ENCODE peak calls at places on chromosomes 4 and X, in six cellular contexts. C, K, N, O, G and Y are unnamed samples.

GRCh38 chr4:88204882-88205281 is 46.4 kb upstream of the ABCG2 start:
- DNase-seq in C (no peak), G (no peak), N (no peak), O (no peak), K (no peak), Y (no peak)

GRCh38 chrX:1500701-1501624 is 36.0 kb downstream of the P2RY8 start:
- DNase-seq in O (peak), C (no peak), N (no peak), K (no peak), G (no peak), Y (no peak)

GRCh38 chrX:77446029-77446585 is 1.1 kb upstream of the FGF16 start:
- DNase-seq in C (no peak), K (no peak), G (peak), O (peak), N (peak), Y (peak)

GRCh38 chrX:54182194-54182863 is 725 bp downstream of the FAM120C start:
- DNase-seq in N (peak), G (peak), C (peak), O (peak), K (peak), Y (peak)

GRCh38 chrX:100995469-100995868 is 26.0 kb downstream of the ARL13A start:
- DNase-seq in O (no peak), K (peak), N (peak), G (no peak), C (peak), Y (no peak)

GRCh38 chrX:151723156-151723760 is 7.4 kb downstream of the FATE1 start:
- DNase-seq in N (no peak), C (no peak), G (no peak), K (no peak), O (peak), Y (no peak)

GRCh38 chr4:41976775-41977516 is 4.6 kb upstream of the DCAF4L1 start:
- DNase-seq in C (no peak), O (no peak), N (no peak), G (no peak), K (no peak), Y (no peak)

GRCh38 chr4:176526704-176527103 is 206.9 kb downstream of the SPCS3 start:
- DNase-seq in G (no peak), C (no peak), K (no peak), N (no peak), O (no peak), Y (no peak)

GRCh38 chr4:139469869-139470268 is 15.9 kb downstream of the RAB33B start:
- DNase-seq in C (no peak), G (no peak), N (no peak), K (no peak), O (no peak), Y (no peak)